ENCODE peak calls at places on chromosomes 16 and 17, in five cellular contexts. O is SK-N-SH, N is AG04450, L is dorsolateral prefrontal cortex, A is brain pericyte. D is an unnamed sample.

GRCh38 chr16:17282247-17282646 is 188.5 kb downstream of the XYLT1 start:
- DNase-seq in O (no peak), N (no peak), L (no peak), A (no peak), D (no peak)

GRCh38 chr17:2656293-2656692 is 55.3 kb downstream of the CLUH start:
- DNase-seq in O (no peak), N (no peak), L (no peak), A (no peak), D (no peak)

GRCh38 chr17:21500064-21500463 is 123.9 kb downstream of the KCNJ12 start:
- DNase-seq in O (no peak), N (no peak), L (no peak), A (no peak), D (no peak)

GRCh38 chr17:290121-290521 is 62.5 kb downstream of the RPH3AL start:
- DNase-seq in O (no peak), N (no peak), L (no peak), A (no peak), D (no peak)

GRCh38 chr16:83253526-83253925 is 554.3 kb upstream of the HSBP1 start:
- DNase-seq in O (no peak), N (no peak), L (no peak), A (no peak), D (no peak)

GRCh38 chr16:89915303-89916232 is 3.1 kb upstream of the MC1R start:
- DNase-seq in O (no peak), N (no peak), L (peak; percentile 46), A (no peak), D (no peak)

GRCh38 chr16:64408699-64409098 is 713.2 kb downstream of the CDH11 start:
- DNase-seq in O (no peak), N (no peak), L (no peak), A (no peak), D (no peak)

GRCh38 chr16:61957075-61957474 is 79.2 kb downstream of the CDH8 start:
- DNase-seq in O (no peak), N (no peak), L (no peak), A (no peak), D (no peak)

GRCh38 chr17:1162116-1162855 is 17.5 kb downstream of the ABR start:
- DNase-seq in O (no peak), N (no peak), L (no peak), A (no peak), D (no peak)

GRCh38 chr16:85220125-85220839 is 108.0 kb upstream of the CIBAR2 start:
- DNase-seq in O (peak; percentile 92), N (peak; percentile 77), L (peak; percentile 84), A (peak; percentile 80), D (no peak)

GRCh38 chr17:75724016-75725003 is 3.1 kb downstream of the ITGB4 start:
- DNase-seq in O (no peak), N (no peak), L (no peak), A (no peak), D (no peak)

GRCh38 chr16:3363793-3364192 is 8.1 kb downstream of the OR2C1 start:
- DNase-seq in O (no peak), N (no peak), L (no peak), A (no peak), D (no peak)

GRCh38 chr17:47265983-47266541 is 12.4 kb downstream of the ITGB3 start:
- DNase-seq in O (no peak), N (no peak), L (no peak), A (no peak), D (no peak)

GRCh38 chr16:66692341-66692740 is 4.2 kb downstream of the CMTM4 start:
- DNase-seq in O (no peak), N (no peak), L (no peak), A (no peak), D (no peak)

GRCh38 chr16:6913535-6913934 is 419.1 kb upstream of the RBFOX1 start:
- DNase-seq in O (no peak), N (no peak), L (no peak), A (no peak), D (no peak)

GRCh38 chr16:54160252-54160860 is 126.2 kb downstream of the IRX3 start:
- DNase-seq in O (no peak), N (no peak), L (no peak), A (no peak), D (no peak)

GRCh38 chr16:21590287-21590686 is 9.1 kb upstream of the METTL9 start:
- DNase-seq in O (no peak), N (no peak), L (no peak), A (no peak), D (no peak)

GRCh38 chr16:10408824-10409381 is 23.0 kb downstream of the ATF7IP2 start:
- DNase-seq in O (no peak), N (no peak), L (no peak), A (no peak), D (no peak)

GRCh38 chr17:30905742-30906100 is 317 bp downstream of the TEFM start:
- DNase-seq in O (peak; percentile 43), N (no peak), L (no peak), A (no peak), D (peak; percentile 25)

GRCh38 chr16:66886914-66887313 is 6.6 kb downstream of the PDP2 start:
- DNase-seq in O (no peak), N (no peak), L (no peak), A (no peak), D (no peak)

GRCh38 chr16:30157214-30157613 is 26.2 kb upstream of the CORO1A start:
- DNase-seq in O (no peak), N (no peak), L (no peak), A (no peak), D (no peak)

GRCh38 chr16:60367739-60368138 is 1633.6 kb upstream of the GOT2 start:
- DNase-seq in O (no peak), N (no peak), L (no peak), A (no peak), D (no peak)

GRCh38 chr17:79546386-79546785 is 64.5 kb downstream of the RBFOX3 start:
- DNase-seq in O (no peak), N (no peak), L (peak; percentile 29), A (no peak), D (no peak)

GRCh38 chr16:12009462-12009861 is 32.9 kb downstream of the SNX29 start:
- DNase-seq in O (no peak), N (no peak), L (no peak), A (no peak), D (peak; percentile 24)

GRCh38 chr17:13353590-13353989 is 248.1 kb downstream of the HS3ST3A1 start:
- DNase-seq in O (peak; percentile 68), N (no peak), L (no peak), A (no peak), D (no peak)

GRCh38 chr17:751269-752001 is 629 bp downstream of the GEMIN4 start:
- DNase-seq in O (peak; percentile 51), N (no peak), L (no peak), A (no peak), D (peak; percentile 74)

GRCh38 chr16:57367111-57367752 is 5.1 kb upstream of the CX3CL1 start:
- DNase-seq in O (no peak), N (no peak), L (no peak), A (no peak), D (no peak)

GRCh38 chr16:57661936-57662906 is 5.9 kb upstream of the ADGRG3 start:
- DNase-seq in O (no peak), N (no peak), L (no peak), A (no peak), D (no peak)

GRCh38 chr16:50035468-50035992 is 10.5 kb downstream of the CNEP1R1 start:
- DNase-seq in O (no peak), N (no peak), L (no peak), A (no peak), D (no peak)

GRCh38 chr16:31243734-31244670 is 15.8 kb upstream of the ITGAM start:
- DNase-seq in O (no peak), N (no peak), L (no peak), A (no peak), D (no peak)

D was measured in activated naive CD4-positive, alpha-beta T cell treated with anti-CD3 and anti-CD28 coated beads, Interleukin-2, amount 10 ng/mL, durations not matched to agents 7 days and 5 days.